ENCODE peak calls at places on chromosomes 7 and 10, in four cellular contexts. Z is posterior vena cava, A is hepatocyte, H is uterus. Q is an unnamed sample.

GRCh38 chr7:96526492-96526891 is 183.2 kb downstream of the SEM1 start:
- DNase-seq in Z (no peak), A (no peak), H (no peak), Q (no peak)

GRCh38 chr7:40922316-40922670 is 780.6 kb downstream of the INHBA start:
- DNase-seq in Z (no peak), A (no peak), H (no peak), Q (peak; percentile 56)

GRCh38 chr7:115477193-115477651 is 553.3 kb downstream of the TFEC start:
- DNase-seq in Z (peak; percentile 69), A (peak; percentile 59), H (peak; percentile 12), Q (peak; percentile 49)

GRCh38 chr7:5296015-5296621 is 13.4 kb downstream of the SLC29A4 start:
- DNase-seq in Z (no peak), A (no peak), H (no peak), Q (no peak)

GRCh38 chr7:101813414-101814019 is 3.9 kb upstream of the CUX1 start:
- DNase-seq in Z (no peak), A (no peak), H (no peak), Q (no peak)

GRCh38 chr7:130732980-130733865 is 784 bp downstream of the KLF14 start:
- DNase-seq in Z (no peak), A (peak; percentile 68), H (peak; percentile 18), Q (no peak)

GRCh38 chr10:90845726-90846125 is 12.1 kb downstream of the HTR7 start:
- DNase-seq in Z (no peak), A (no peak), H (no peak), Q (no peak)

GRCh38 chr10:65838811-65839210 is 1087.0 kb upstream of the LRRTM3 start:
- DNase-seq in Z (no peak), A (no peak), H (no peak), Q (no peak)

GRCh38 chr10:101693701-101694055 is 1.3 kb downstream of the FBXW4 start:
- DNase-seq in Z (no peak), A (peak; percentile 59), H (no peak), Q (peak; percentile 72)

GRCh38 chr10:77111611-77112550 is 525.7 kb downstream of the KCNMA1 start:
- DNase-seq in Z (no peak), A (peak; percentile 73), H (no peak), Q (peak; percentile 69)

GRCh38 chr10:133259603-133259992 is 17.1 kb downstream of the ADAM8 start:
- DNase-seq in Z (no peak), A (no peak), H (no peak), Q (no peak)

Q was measured in mesenchymal stem cell.